ENCODE peak calls at places on chromosomes 2 and 18, in four cellular contexts. Z is body of pancreas, Q is Peyer's patch, V is WERI-Rb-1. C is an unnamed sample.

GRCh38 chr18:11005528-11005927 is 143.8 kb downstream of the PIEZO2 start:
- DNase-seq in V (no peak), Q (no peak), Z (peak), C (no peak)

GRCh38 chr2:10109311-10109710 is 13.2 kb upstream of the RRM2 start:
- DNase-seq in Z (no peak), Q (no peak), V (no peak), C (no peak)

GRCh38 chr2:216665717-216666116 is 29.6 kb downstream of the IGFBP5 start:
- DNase-seq in Q (no peak), Z (peak), V (no peak), C (no peak)

GRCh38 chr18:48902023-48902855 is 48.5 kb downstream of the SMAD7 start:
- DNase-seq in Q (peak), Z (peak), V (no peak), C (peak)

GRCh38 chr2:207189040-207189439 is 23.3 kb upstream of the KLF7 start:
- DNase-seq in Z (no peak), Q (no peak), V (no peak), C (no peak)

GRCh38 chr2:45390433-45390832 is 220.6 kb downstream of the SRBD1 start:
- DNase-seq in Z (no peak), Q (no peak), V (no peak), C (no peak)

GRCh38 chr2:118763797-118764196 is 83.7 kb downstream of the EN1 start:
- DNase-seq in V (no peak), Q (no peak), Z (no peak), C (no peak)

GRCh38 chr2:177758591-177759371 is 313.8 kb downstream of the PDE11A start:
- DNase-seq in V (peak), Z (peak), Q (no peak), C (peak)

GRCh38 chr18:50909261-50909660 is 30.3 kb downstream of the ME2 start:
- DNase-seq in Z (no peak), Q (no peak), V (no peak), C (no peak)

GRCh38 chr2:102437122-102437521 is 14.2 kb downstream of the IL18RAP start:
- DNase-seq in Z (no peak), Q (no peak), V (no peak), C (no peak)

GRCh38 chr2:211364911-211365310 is 808.5 kb downstream of the CPS1 start:
- DNase-seq in Z (no peak), Q (no peak), V (no peak), C (no peak)

GRCh38 chr18:58668897-58669296 is 2.4 kb upstream of the MALT1 start:
- DNase-seq in V (no peak), Q (no peak), Z (no peak), C (no peak)

GRCh38 chr2:223654384-223654915 is 52.3 kb upstream of the SCG2 start:
- DNase-seq in Q (no peak), Z (no peak), V (no peak), C (no peak)

GRCh38 chr2:10124538-10125045 is 2.1 kb downstream of the RRM2 start:
- DNase-seq in Z (peak), Q (peak), V (no peak), C (peak)

GRCh38 chr18:52339891-52340371 is at the start of gene DCC:
- DNase-seq in Z (peak), V (peak), Q (no peak), C (peak)

GRCh38 chr2:70747284-70747683 is 20.7 kb downstream of the ADD2 start:
- DNase-seq in V (no peak), Z (no peak), Q (no peak), C (no peak)

GRCh38 chr2:226906439-226906796 is 70.6 kb downstream of the RHBDD1 start:
- DNase-seq in Z (no peak), Q (peak), V (no peak), C (no peak)

GRCh38 chr2:132677661-132678060 is 7.7 kb upstream of the LYPD1 start:
- DNase-seq in V (no peak), Z (no peak), Q (no peak), C (no peak)

GRCh38 chr18:78664048-78664447 is 315.6 kb upstream of the SALL3 start:
- DNase-seq in V (no peak), Q (no peak), Z (no peak), C (no peak)

GRCh38 chr2:151261240-151261976 is at the start of gene RBM43:
- DNase-seq in Z (peak), V (peak), Q (peak), C (peak)

GRCh38 chr18:42392416-42392815 is 437.4 kb downstream of the PIK3C3 start:
- DNase-seq in Q (no peak), V (no peak), Z (no peak), C (no peak)

GRCh38 chr2:157304811-157305712 is 20.6 kb downstream of the ERMN start:
- DNase-seq in Q (no peak), Z (no peak), V (peak), C (no peak)

GRCh38 chr2:7792031-7792651 is 874.9 kb downstream of the RNF144A start:
- DNase-seq in Q (no peak), V (no peak), Z (peak), C (no peak)

GRCh38 chr2:207352978-207353377 is 176.8 kb upstream of the CREB1 start:
- DNase-seq in Q (no peak), Z (no peak), V (peak), C (no peak)

GRCh38 chr2:10329880-10330699 is 27.4 kb downstream of the HPCAL1 start:
- DNase-seq in Z (no peak), Q (peak), V (peak), C (peak)

GRCh38 chr18:23265691-23266399 is 130.6 kb downstream of the CABLES1 start:
- DNase-seq in Z (no peak), V (no peak), Q (no peak), C (no peak)

GRCh38 chr2:98761267-98761781 is 30.4 kb upstream of the MGAT4A start:
- DNase-seq in Q (peak), V (no peak), Z (peak), C (no peak)

GRCh38 chr2:42464631-42465030 is 29.2 kb downstream of the KCNG3 start:
- DNase-seq in Q (no peak), V (no peak), Z (no peak), C (peak)

GRCh38 chr2:186726938-186727337 is 33.1 kb downstream of the FAM171B start:
- DNase-seq in Q (no peak), V (no peak), Z (no peak), C (no peak)

GRCh38 chr2:186733414-186733813 is 39.6 kb downstream of the FAM171B start:
- DNase-seq in Z (no peak), V (no peak), Q (no peak), C (no peak)

GRCh38 chr2:186732843-186733242 is 39.0 kb downstream of the FAM171B start:
- DNase-seq in Q (no peak), V (no peak), Z (no peak), C (no peak)

DNA sequence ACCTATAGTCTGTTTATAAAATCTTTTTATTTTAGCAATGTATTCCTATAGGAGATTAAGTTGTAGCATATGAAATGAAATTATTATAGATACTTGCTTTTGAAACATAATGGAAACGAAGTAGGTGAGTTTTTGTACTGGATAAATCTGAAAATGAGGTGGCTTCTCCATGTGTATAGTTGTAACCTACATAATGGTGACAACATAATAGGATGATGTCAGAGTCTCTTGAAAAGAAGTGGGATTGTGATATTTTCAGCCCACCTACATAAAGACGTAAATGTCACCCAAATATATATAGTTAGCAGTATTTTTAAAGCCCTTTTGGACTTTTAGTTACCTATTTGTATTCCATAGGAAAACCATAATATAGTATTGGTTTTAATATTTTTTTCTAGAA is 34.8 kb downstream of the FAM171B start:
- DNase-seq in V (no peak), Z (no peak), Q (no peak), C (no peak)
- H3K27ac ChIP-seq in V (no peak), Z (no peak), Q (no peak), C (no peak)

GRCh38 chr2:73175663-73176204 is 26.6 kb upstream of the NOTO start:
- DNase-seq in V (peak), Z (peak), Q (peak), C (peak)

GRCh38 chr2:73174941-73175662 is 27.3 kb upstream of the NOTO start:
- DNase-seq in Q (no peak), V (no peak), Z (no peak), C (no peak)

GRCh38 chr2:73176881-73177644 is 25.3 kb upstream of the NOTO start:
- DNase-seq in Q (peak), Z (peak), V (peak), C (peak)

GRCh38 chr2:73177645-73178255 is 24.6 kb upstream of the NOTO start:
- DNase-seq in Q (no peak), V (no peak), Z (no peak), C (no peak)

DNA sequence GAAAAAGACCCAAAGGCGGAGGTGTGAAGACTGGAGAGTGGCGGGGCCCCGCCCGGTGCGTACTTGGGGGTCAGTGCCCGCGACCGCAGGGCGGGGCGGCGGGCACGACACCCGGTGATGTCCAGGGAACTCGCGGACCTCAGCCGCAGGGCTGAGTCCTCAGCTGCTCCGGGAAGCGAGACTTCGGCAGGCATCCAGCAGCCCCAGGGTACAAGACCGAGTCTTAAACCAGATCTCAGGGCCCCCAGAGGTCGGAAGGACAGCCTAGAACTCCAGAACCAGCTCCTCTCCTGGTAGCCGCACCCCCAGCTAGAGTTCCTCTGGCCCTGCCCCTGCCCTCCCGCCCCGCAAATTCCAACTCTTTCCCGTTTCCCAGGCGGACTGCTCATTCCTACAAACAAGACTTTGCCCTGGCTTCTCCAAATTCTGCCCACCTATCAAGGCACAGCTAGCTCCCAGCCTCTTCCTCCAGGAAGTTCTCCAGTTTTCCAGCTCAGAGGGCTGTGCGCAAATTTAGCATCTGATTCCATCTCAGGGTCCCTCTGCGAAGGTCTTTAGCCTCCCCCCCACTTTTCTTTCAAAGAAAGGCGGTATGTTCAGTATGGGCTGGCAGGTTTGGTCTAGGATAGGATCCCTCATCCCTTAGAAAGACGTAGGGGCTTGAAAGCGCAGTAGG is 26.0 kb upstream of the NOTO start:
- DNase-seq in Z (no peak), Q (no peak), V (peak), C (peak)
- H3K4me3 ChIP-seq in Z (no peak), Q (peak), V (peak), C (peak)

GRCh38 chr2:47007826-47008225 is 92.2 kb upstream of the MCFD2 start:
- DNase-seq in Z (no peak), V (no peak), Q (no peak), C (no peak)

GRCh38 chr2:47010176-47010575 is 94.6 kb upstream of the MCFD2 start:
- DNase-seq in Q (no peak), V (no peak), Z (no peak), C (no peak)

GRCh38 chr2:47007221-47007825 is 91.7 kb upstream of the MCFD2 start:
- DNase-seq in V (no peak), Z (no peak), Q (no peak), C (no peak)

GRCh38 chr2:47009368-47009767 is 93.8 kb upstream of the MCFD2 start:
- DNase-seq in V (peak), Z (no peak), Q (no peak), C (no peak)

DNA sequence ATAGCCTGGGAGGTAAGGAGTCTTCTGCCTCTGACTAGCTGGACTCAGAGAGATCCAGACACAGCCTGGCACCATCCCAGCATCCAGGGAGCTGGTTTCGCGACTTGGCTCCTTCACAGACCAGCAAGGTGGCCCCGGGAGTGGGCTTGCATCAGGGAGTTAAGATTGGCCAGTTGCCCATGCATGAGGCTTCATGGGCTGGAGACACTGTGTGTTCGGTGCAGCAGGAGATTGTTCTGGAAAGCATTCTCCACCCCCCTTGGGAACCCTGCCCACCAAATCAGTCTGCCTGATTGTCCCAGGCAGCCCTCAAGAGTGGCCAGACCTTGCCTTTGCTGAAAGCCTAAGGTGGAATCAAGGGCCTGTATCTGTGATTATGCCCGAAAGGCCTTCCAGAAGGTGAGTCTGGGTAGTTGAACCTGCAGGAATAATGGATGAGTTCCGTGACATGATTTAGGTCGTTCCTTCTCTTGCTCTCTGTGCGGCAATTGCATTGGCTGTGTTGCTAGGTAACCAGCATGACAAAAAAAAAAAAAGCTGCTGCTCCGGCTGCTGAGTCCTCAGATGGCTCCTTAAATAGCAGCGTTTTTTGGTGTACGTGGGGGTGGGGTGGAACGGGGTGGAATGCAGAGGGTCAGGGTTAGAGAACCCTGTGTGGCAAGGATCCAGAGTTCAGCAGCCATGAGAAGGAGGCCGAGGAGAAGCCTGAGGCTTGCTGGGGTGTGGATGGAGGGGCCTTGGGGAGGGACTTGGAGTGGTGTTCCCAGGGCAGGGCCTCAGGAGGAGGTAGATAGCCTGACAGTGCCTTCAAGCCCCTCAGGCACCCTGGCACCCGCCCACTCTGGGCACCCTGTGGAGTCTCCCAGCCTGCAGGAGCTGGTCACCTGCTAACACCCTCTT is 93.0 kb upstream of the MCFD2 start:
- DNase-seq in V (peak), Z (peak), Q (no peak), C (no peak)
- H3K27ac ChIP-seq in V (peak), Z (no peak), Q (peak), C (no peak)

DNA sequence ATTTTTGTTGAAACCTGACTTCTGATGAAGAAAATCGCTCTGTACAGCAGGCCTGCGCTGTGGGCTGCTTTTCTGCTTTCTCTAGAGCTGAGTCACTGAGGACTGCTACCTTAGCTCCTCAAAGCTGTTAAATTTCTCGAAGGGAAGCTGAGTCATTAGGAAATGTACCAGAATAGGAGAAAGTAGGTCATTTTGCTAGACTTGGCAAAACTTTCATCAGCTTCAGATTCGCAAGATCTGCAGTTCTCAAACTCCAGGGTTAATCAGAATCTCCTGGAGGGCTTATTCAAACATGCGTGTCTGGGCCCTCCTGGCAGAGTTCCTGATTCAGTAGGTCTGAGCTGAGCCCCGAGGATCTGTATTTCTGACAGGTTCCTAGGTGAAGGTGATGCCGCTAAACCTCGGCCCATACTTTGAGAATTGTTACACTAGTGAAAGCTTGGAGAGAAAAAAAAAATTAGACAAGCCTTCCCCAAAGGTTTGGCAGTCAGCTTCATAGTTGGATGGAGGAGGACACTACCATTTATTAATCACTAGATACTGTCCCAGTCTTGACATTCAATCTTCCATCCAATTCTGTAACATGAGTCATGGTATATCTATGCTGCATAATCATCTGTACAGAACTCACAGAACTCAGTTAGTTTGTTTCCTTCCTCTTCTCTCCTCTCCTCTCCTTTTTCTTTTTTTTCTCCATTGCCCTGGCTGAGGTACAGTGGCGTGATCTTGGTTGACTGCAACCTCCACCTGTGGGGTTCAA is 297.6 kb downstream of the PARD3B start:
- DNase-seq in V (no peak), Z (peak), Q (no peak), C (no peak)
- H3K4me3 ChIP-seq in V (no peak), Z (no peak), Q (no peak), C (no peak)

DNA sequence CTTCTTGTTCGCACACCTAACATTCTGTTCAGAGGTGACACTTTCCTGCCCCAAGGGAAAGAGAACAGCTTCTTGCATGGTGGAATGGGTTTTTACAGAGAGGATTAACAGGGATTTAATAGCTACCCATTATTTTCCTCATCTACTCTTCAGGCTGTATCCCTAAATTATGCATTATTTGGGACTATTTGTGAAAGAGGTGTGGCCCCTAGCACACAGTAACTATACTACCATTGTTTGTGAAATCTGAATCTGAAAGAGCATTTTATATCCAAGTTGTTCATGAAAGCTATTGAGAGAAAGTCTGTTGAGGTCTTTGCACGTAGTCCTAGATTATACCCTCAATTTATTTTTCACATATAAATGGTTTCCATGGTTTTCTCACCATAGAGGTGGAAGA is 78.1 kb downstream of the SPTBN1 start:
- DNase-seq in Q (no peak), V (no peak), Z (no peak), C (no peak)
- H3K27ac ChIP-seq in Q (no peak), V (no peak), Z (no peak), C (no peak)

GRCh38 chr2:240820607-240821428 is 799 bp upstream of the KIF1A start:
- DNase-seq in V (peak), Q (no peak), Z (no peak), C (no peak)

GRCh38 chr2:240820014-240820606 is at the start of gene KIF1A:
- DNase-seq in Q (no peak), V (peak), Z (peak), C (no peak)

GRCh38 chr2:240818293-240818542 is 1.8 kb downstream of the KIF1A start:
- DNase-seq in Z (no peak), Q (no peak), V (no peak), C (no peak)

GRCh38 chr2:240818543-240819403 is 1.2 kb downstream of the KIF1A start:
- DNase-seq in Z (peak), V (peak), Q (no peak), C (no peak)

GRCh38 chr2:240819404-240820013 is 510 bp downstream of the KIF1A start:
- DNase-seq in V (peak), Q (no peak), Z (peak), C (no peak)
- H3K4me3 ChIP-seq in V (peak), Q (no peak), Z (peak), C (peak)